ENCODE peak calls at places on chromosomes 12 and 14, in eight cellular contexts. One of them, this sample, is unnamed.
A peak's percentile ranks its signal among the peaks of the same experiment; 100 is the strongest.

GRCh38 chr14:93090826-93091583 is 24.7 kb downstream of the ITPK1 start:
- DNase-seq in foreskin melanocyte: peak; percentile 73
- DNase-seq in Kasumi-1: no peak
- DNase-seq in T-helper 2 cell: no peak
- DNase-seq in A549: no peak
- DNase-seq in CD4-positive, alpha-beta T cell: no peak
- DNase-seq in fibroblast of lung: no peak
- DNase-seq in left ventricle myocardium inferior: peak; percentile 53
- DNase-seq in this sample: no peak

GRCh38 chr14:65880507-65880906 is 468.0 kb downstream of the FUT8 start:
- DNase-seq in foreskin melanocyte: no peak
- DNase-seq in Kasumi-1: no peak
- DNase-seq in T-helper 2 cell: no peak
- DNase-seq in A549: no peak
- DNase-seq in CD4-positive, alpha-beta T cell: no peak
- DNase-seq in fibroblast of lung: no peak
- DNase-seq in left ventricle myocardium inferior: no peak
- DNase-seq in this sample: peak; percentile 55

GRCh38 chr14:92475451-92476187 is 38.0 kb upstream of the RIN3 start:
- DNase-seq in foreskin melanocyte: no peak
- DNase-seq in Kasumi-1: peak; percentile 64
- DNase-seq in T-helper 2 cell: no peak
- DNase-seq in A549: no peak
- DNase-seq in CD4-positive, alpha-beta T cell: no peak
- DNase-seq in fibroblast of lung: peak; percentile 82
- DNase-seq in left ventricle myocardium inferior: peak; percentile 68
- DNase-seq in this sample: peak; percentile 49

GRCh38 chr14:65024957-65025356 is 38.3 kb downstream of the FNTB start:
- DNase-seq in foreskin melanocyte: no peak
- DNase-seq in Kasumi-1: no peak
- DNase-seq in T-helper 2 cell: no peak
- DNase-seq in A549: no peak
- DNase-seq in CD4-positive, alpha-beta T cell: no peak
- DNase-seq in fibroblast of lung: no peak
- DNase-seq in left ventricle myocardium inferior: no peak
- DNase-seq in this sample: no peak

GRCh38 chr12:49809369-49810158 is 18.6 kb downstream of the NCKAP5L start:
- DNase-seq in foreskin melanocyte: no peak
- DNase-seq in Kasumi-1: no peak
- DNase-seq in T-helper 2 cell: no peak
- DNase-seq in A549: no peak
- DNase-seq in CD4-positive, alpha-beta T cell: no peak
- DNase-seq in fibroblast of lung: peak; percentile 36
- DNase-seq in left ventricle myocardium inferior: peak; percentile 60
- DNase-seq in this sample: no peak

GRCh38 chr12:85733441-85733840 is 102.8 kb downstream of the RASSF9 start:
- DNase-seq in foreskin melanocyte: peak; percentile 87
- DNase-seq in Kasumi-1: no peak
- DNase-seq in T-helper 2 cell: no peak
- DNase-seq in A549: no peak
- DNase-seq in CD4-positive, alpha-beta T cell: no peak
- DNase-seq in fibroblast of lung: peak; percentile 25
- DNase-seq in left ventricle myocardium inferior: no peak
- DNase-seq in this sample: peak; percentile 42

GRCh38 chr12:19895609-19896008 is 456.3 kb downstream of the AEBP2 start:
- DNase-seq in foreskin melanocyte: no peak
- DNase-seq in Kasumi-1: no peak
- DNase-seq in T-helper 2 cell: no peak
- DNase-seq in A549: no peak
- DNase-seq in CD4-positive, alpha-beta T cell: no peak
- DNase-seq in fibroblast of lung: no peak
- DNase-seq in left ventricle myocardium inferior: no peak
- DNase-seq in this sample: peak; percentile 38

GRCh38 chr14:104106471-104106991 is 21.0 kb downstream of the ASPG start:
- DNase-seq in foreskin melanocyte: no peak
- DNase-seq in Kasumi-1: no peak
- DNase-seq in T-helper 2 cell: no peak
- DNase-seq in A549: no peak
- DNase-seq in CD4-positive, alpha-beta T cell: no peak
- DNase-seq in fibroblast of lung: no peak
- DNase-seq in left ventricle myocardium inferior: peak; percentile 10
- DNase-seq in this sample: no peak

GRCh38 chr12:47935196-47935595 is 28.2 kb upstream of the TMEM106C start:
- DNase-seq in foreskin melanocyte: peak; percentile 79
- DNase-seq in Kasumi-1: no peak
- DNase-seq in T-helper 2 cell: no peak
- DNase-seq in A549: no peak
- DNase-seq in CD4-positive, alpha-beta T cell: no peak
- DNase-seq in fibroblast of lung: peak; percentile 87
- DNase-seq in left ventricle myocardium inferior: peak; percentile 73
- DNase-seq in this sample: peak; percentile 39

GRCh38 chr12:1628671-1629337 is at the start of gene WNT5B:
- DNase-seq in foreskin melanocyte: no peak
- DNase-seq in Kasumi-1: no peak
- DNase-seq in T-helper 2 cell: no peak
- DNase-seq in A549: no peak
- DNase-seq in CD4-positive, alpha-beta T cell: no peak
- DNase-seq in fibroblast of lung: no peak
- DNase-seq in left ventricle myocardium inferior: no peak
- DNase-seq in this sample: no peak

GRCh38 chr12:103538397-103538796 is 42.6 kb upstream of the C12orf42 start:
- DNase-seq in foreskin melanocyte: no peak
- DNase-seq in Kasumi-1: no peak
- DNase-seq in T-helper 2 cell: no peak
- DNase-seq in A549: no peak
- DNase-seq in CD4-positive, alpha-beta T cell: no peak
- DNase-seq in fibroblast of lung: no peak
- DNase-seq in left ventricle myocardium inferior: no peak
- DNase-seq in this sample: no peak

GRCh38 chr12:105223884-105224283 is 12.1 kb downstream of the APPL2 start:
- DNase-seq in foreskin melanocyte: no peak
- DNase-seq in Kasumi-1: no peak
- DNase-seq in T-helper 2 cell: no peak
- DNase-seq in A549: no peak
- DNase-seq in CD4-positive, alpha-beta T cell: no peak
- DNase-seq in fibroblast of lung: no peak
- DNase-seq in left ventricle myocardium inferior: no peak
- DNase-seq in this sample: no peak

GRCh38 chr12:93022603-93023340 is 93.7 kb upstream of the EEA1 start:
- DNase-seq in foreskin melanocyte: no peak
- DNase-seq in Kasumi-1: no peak
- DNase-seq in T-helper 2 cell: no peak
- DNase-seq in A549: no peak
- DNase-seq in CD4-positive, alpha-beta T cell: no peak
- DNase-seq in fibroblast of lung: peak; percentile 42
- DNase-seq in left ventricle myocardium inferior: no peak
- DNase-seq in this sample: no peak

GRCh38 chr12:101696477-101697196 is 803 bp upstream of the CHPT1 start:
- DNase-seq in foreskin melanocyte: no peak
- DNase-seq in Kasumi-1: peak; percentile 44
- DNase-seq in T-helper 2 cell: no peak
- DNase-seq in A549: peak; percentile 6
- DNase-seq in CD4-positive, alpha-beta T cell: no peak
- DNase-seq in fibroblast of lung: peak; percentile 42
- DNase-seq in left ventricle myocardium inferior: peak; percentile 70
- DNase-seq in this sample: no peak

GRCh38 chr12:52020126-52020525 is 13.4 kb downstream of the TAMALIN start:
- DNase-seq in foreskin melanocyte: no peak
- DNase-seq in Kasumi-1: no peak
- DNase-seq in T-helper 2 cell: no peak
- DNase-seq in A549: no peak
- DNase-seq in CD4-positive, alpha-beta T cell: no peak
- DNase-seq in fibroblast of lung: no peak
- DNase-seq in left ventricle myocardium inferior: no peak
- DNase-seq in this sample: no peak

GRCh38 chr12:111363578-111363977 is 5.3 kb downstream of the PHETA1 start:
- DNase-seq in foreskin melanocyte: no peak
- DNase-seq in Kasumi-1: no peak
- DNase-seq in T-helper 2 cell: no peak
- DNase-seq in A549: no peak
- DNase-seq in CD4-positive, alpha-beta T cell: no peak
- DNase-seq in fibroblast of lung: no peak
- DNase-seq in left ventricle myocardium inferior: no peak
- DNase-seq in this sample: no peak

GRCh38 chr12:123905319-123905925 is 67.2 kb downstream of the CCDC92 start:
- DNase-seq in foreskin melanocyte: peak; percentile 56
- DNase-seq in Kasumi-1: peak; percentile 67
- DNase-seq in T-helper 2 cell: no peak
- DNase-seq in A549: peak; percentile 61
- DNase-seq in CD4-positive, alpha-beta T cell: peak; percentile 63
- DNase-seq in fibroblast of lung: peak; percentile 86
- DNase-seq in left ventricle myocardium inferior: no peak
- DNase-seq in this sample: peak; percentile 69

GRCh38 chr12:47651368-47652254 is 54.2 kb downstream of the RPAP3 start:
- DNase-seq in foreskin melanocyte: peak; percentile 55
- DNase-seq in Kasumi-1: peak; percentile 92
- DNase-seq in T-helper 2 cell: no peak
- DNase-seq in A549: peak; percentile 32
- DNase-seq in CD4-positive, alpha-beta T cell: peak; percentile 38
- DNase-seq in fibroblast of lung: peak; percentile 73
- DNase-seq in left ventricle myocardium inferior: peak; percentile 31
- DNase-seq in this sample: peak; percentile 64

GRCh38 chr14:100056964-100057817 is 8.0 kb upstream of the EVL start:
- DNase-seq in foreskin melanocyte: peak; percentile 57
- DNase-seq in Kasumi-1: peak; percentile 13
- DNase-seq in T-helper 2 cell: no peak
- DNase-seq in A549: peak; percentile 28
- DNase-seq in CD4-positive, alpha-beta T cell: no peak
- DNase-seq in fibroblast of lung: peak; percentile 39
- DNase-seq in left ventricle myocardium inferior: no peak
- DNase-seq in this sample: no peak

GRCh38 chr12:52579468-52580450 is 6.1 kb upstream of the KRT74 start:
- DNase-seq in foreskin melanocyte: no peak
- DNase-seq in Kasumi-1: no peak
- DNase-seq in T-helper 2 cell: no peak
- DNase-seq in A549: no peak
- DNase-seq in CD4-positive, alpha-beta T cell: no peak
- DNase-seq in fibroblast of lung: no peak
- DNase-seq in left ventricle myocardium inferior: no peak
- DNase-seq in this sample: no peak